ENCODE peak calls at places on chromosomes 12 and 14, in seven cellular contexts. D, H, W, J, S, T and C are unnamed samples.

GRCh38 chr14:60722836-60723217 is 1.3 kb downstream of the SIX4 start:
- DNase-seq in W (no peak), T (no peak), S (no peak), J (no peak), D (no peak), H (peak), C (no peak)

GRCh38 chr12:33439587-33440011 is at the start of gene SYT10:
- DNase-seq in S (no peak), D (peak), T (no peak), W (no peak), H (no peak), J (no peak), C (no peak)

GRCh38 chr14:55580401-55581010 is 499 bp downstream of the KTN1 start:
- DNase-seq in W (no peak), D (peak), S (no peak), H (no peak), J (peak), T (no peak), C (peak)

GRCh38 chr12:22334696-22335290 is at the start of gene ST8SIA1:
- DNase-seq in J (peak), H (peak), S (no peak), T (no peak), W (no peak), D (peak), C (peak)

GRCh38 chr12:57270966-57271470 is 20.0 kb upstream of the STAC3 start:
- DNase-seq in T (no peak), W (no peak), J (no peak), S (no peak), H (no peak), D (no peak), C (no peak)

GRCh38 chr12:98645572-98646067 is 530 bp downstream of the APAF1 start:
- DNase-seq in S (no peak), J (no peak), H (peak), W (no peak), T (peak), D (peak), C (peak)

GRCh38 chr14:58865520-58866281 is 227.9 kb downstream of the DACT1 start:
- DNase-seq in S (no peak), D (no peak), T (no peak), J (no peak), W (peak), H (no peak), C (peak)

GRCh38 chr14:64444984-64445845 is 20.1 kb upstream of the AKAP5 start:
- DNase-seq in W (peak), J (peak), D (peak), S (peak), T (peak), H (peak), C (peak)

GRCh38 chr12:111741235-111741812 is 25.4 kb upstream of the ALDH2 start:
- DNase-seq in T (no peak), W (no peak), H (peak), S (no peak), D (no peak), J (no peak), C (peak)

GRCh38 chr12:54489857-54490256 is 7.7 kb upstream of the NCKAP1L start:
- DNase-seq in T (no peak), W (no peak), D (no peak), H (no peak), J (no peak), S (no peak), C (no peak)

GRCh38 chr12:121838096-121838495 is 20.6 kb downstream of the HPD start:
- DNase-seq in D (no peak), T (peak), S (no peak), H (no peak), J (no peak), W (no peak), C (no peak)

GRCh38 chr12:83046019-83046418 is 359.3 kb downstream of the TMTC2 start:
- DNase-seq in D (no peak), T (no peak), H (no peak), S (no peak), J (no peak), W (no peak), C (no peak)

GRCh38 chr14:36513451-36514277 is 6.4 kb downstream of the NKX2-1 start:
- DNase-seq in S (no peak), T (no peak), J (no peak), W (no peak), H (no peak), D (no peak), C (no peak)

GRCh38 chr12:11242656-11243055 is 26.9 kb downstream of the PRB3 start:
- DNase-seq in J (no peak), T (no peak), S (no peak), D (no peak), H (no peak), W (no peak), C (no peak)

GRCh38 chr14:97137705-97138104 is 340.5 kb downstream of the VRK1 start:
- DNase-seq in H (no peak), W (no peak), J (no peak), T (no peak), D (no peak), S (no peak), C (no peak)

GRCh38 chr12:111757361-111758119 is 9.2 kb upstream of the ALDH2 start:
- DNase-seq in S (peak), W (no peak), H (peak), D (no peak), T (no peak), J (peak), C (peak)

GRCh38 chr14:96625436-96625945 is 123.3 kb downstream of the PAPOLA start:
- DNase-seq in W (no peak), T (no peak), D (no peak), H (no peak), J (peak), S (no peak), C (no peak)

GRCh38 chr12:74899031-74899829 is 310.4 kb downstream of the KCNC2 start:
- DNase-seq in J (no peak), W (no peak), T (no peak), H (no peak), D (no peak), S (no peak), C (peak)

GRCh38 chr12:34363050-34363673 is 340.9 kb downstream of the ALG10 start:
- DNase-seq in J (no peak), H (no peak), W (no peak), D (no peak), S (no peak), T (no peak), C (no peak)

GRCh38 chr14:71483154-71483553 is 449.1 kb upstream of the RGS6 start:
- DNase-seq in H (no peak), S (no peak), W (no peak), D (no peak), T (no peak), J (no peak), C (no peak)

GRCh38 chr14:69263364-69263763 is 3.4 kb downstream of the GALNT16 start:
- DNase-seq in S (peak), T (peak), H (peak), J (peak), D (peak), W (peak), C (peak)

GRCh38 chr12:89825591-89826449 is 117.2 kb upstream of the ATP2B1 start:
- DNase-seq in T (peak), D (peak), J (no peak), S (peak), W (no peak), H (peak), C (peak)

GRCh38 chr12:26032290-26032689 is 73.8 kb downstream of the RASSF8 start:
- DNase-seq in J (no peak), T (no peak), H (no peak), D (no peak), W (no peak), S (no peak), C (no peak)

GRCh38 chr12:26032719-26033241 is 74.3 kb downstream of the RASSF8 start:
- DNase-seq in J (no peak), T (no peak), W (no peak), S (no peak), H (peak), D (peak), C (peak)

GRCh38 chr12:26031814-26032213 is 73.3 kb downstream of the RASSF8 start:
- DNase-seq in T (no peak), D (no peak), J (no peak), W (no peak), H (no peak), S (no peak), C (peak)

GRCh38 chr12:26036877-26037276 is 78.4 kb downstream of the RASSF8 start:
- DNase-seq in S (no peak), D (no peak), T (no peak), J (no peak), H (no peak), W (no peak), C (no peak)

GRCh38 chr12:26034371-26035142 is 76.1 kb downstream of the RASSF8 start:
- DNase-seq in T (no peak), D (no peak), H (no peak), S (peak), W (no peak), J (no peak), C (peak)
- TF ChIP-seq CTCF in T (no peak), D (no peak), H (no peak), S (no peak), W (no peak), J (no peak), C (no peak)

DNA sequence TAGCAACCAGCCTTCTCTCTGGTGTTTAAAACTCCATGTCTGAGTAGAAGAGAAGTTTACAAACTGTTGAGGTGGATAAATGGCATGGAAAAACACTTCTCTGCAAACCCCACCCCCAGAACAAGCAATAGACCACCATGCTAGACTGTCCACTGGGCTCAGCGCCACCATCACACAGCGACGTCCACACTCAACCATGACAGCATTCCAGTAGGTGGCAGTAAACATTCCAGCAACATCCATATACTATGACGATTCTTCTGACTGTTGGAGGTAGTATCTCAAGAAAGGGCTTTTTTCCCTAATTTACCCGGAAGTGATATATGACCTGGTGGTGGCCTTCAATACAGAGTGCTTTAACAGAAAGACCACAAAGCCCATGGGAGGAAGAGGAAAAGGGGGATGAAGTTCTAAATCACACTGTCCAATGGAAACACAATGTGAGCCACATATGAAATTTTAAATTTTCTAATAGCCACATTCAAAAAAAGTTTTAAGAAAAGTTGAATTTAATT is 152.2 kb downstream of the SLC15A4 start:
- DNase-seq in T (no peak), H (no peak), S (no peak), W (no peak), J (no peak), D (peak), C (no peak)
- TF ChIP-seq CTCF in T (no peak), H (no peak), S (no peak), W (no peak), J (no peak), D (peak), C (no peak)

DNA sequence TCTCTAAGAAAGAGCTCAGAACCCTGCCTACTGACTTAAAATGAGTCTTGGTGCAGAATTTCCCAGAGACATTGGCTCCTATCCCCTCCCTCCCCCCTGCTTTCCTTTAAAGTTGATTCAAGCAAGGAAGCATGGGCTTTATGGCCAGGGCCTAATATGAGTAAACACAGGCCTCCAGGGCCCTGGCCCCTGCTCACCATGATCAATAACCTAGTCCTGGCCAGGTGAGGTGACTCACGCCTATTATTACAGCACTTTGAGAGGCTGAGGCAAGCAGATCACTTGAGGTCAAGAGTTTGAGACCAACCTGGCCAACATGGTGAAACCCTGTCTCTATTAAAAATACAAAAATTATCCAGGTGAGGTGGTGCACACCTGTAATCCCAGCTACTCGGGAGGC is 165.1 kb upstream of the TMCC3 start:
- DNase-seq in D (no peak), S (no peak), T (no peak), H (no peak), J (no peak), W (no peak), C (no peak)
- TF ChIP-seq CTCF in D (no peak), S (no peak), T (no peak), H (no peak), J (no peak), W (no peak), C (no peak)

DNA sequence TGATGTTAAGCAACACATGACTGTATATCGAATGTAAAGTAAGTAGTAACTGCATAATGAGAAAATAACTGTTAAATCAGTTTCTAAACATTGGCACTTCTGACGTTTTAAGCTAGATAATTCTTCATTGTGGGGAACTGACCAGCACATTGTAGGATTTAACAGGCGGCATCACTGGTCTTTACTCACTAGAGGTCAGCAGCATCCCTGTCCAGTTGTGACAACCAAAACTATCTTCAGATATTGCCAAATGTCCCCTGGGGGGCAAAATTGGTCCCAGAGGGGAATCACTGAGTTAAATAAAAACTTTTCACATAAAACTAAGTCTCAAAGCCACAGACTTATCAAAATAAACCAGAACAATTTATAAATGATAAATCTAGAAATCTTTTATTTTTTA is 65.3 kb downstream of the BLTP3B start:
- DNase-seq in H (peak), T (no peak), S (no peak), W (no peak), J (no peak), D (no peak), C (peak)
- TF ChIP-seq CTCF in H (peak), T (no peak), S (peak), W (peak), J (no peak), D (no peak), C (peak)

DNA sequence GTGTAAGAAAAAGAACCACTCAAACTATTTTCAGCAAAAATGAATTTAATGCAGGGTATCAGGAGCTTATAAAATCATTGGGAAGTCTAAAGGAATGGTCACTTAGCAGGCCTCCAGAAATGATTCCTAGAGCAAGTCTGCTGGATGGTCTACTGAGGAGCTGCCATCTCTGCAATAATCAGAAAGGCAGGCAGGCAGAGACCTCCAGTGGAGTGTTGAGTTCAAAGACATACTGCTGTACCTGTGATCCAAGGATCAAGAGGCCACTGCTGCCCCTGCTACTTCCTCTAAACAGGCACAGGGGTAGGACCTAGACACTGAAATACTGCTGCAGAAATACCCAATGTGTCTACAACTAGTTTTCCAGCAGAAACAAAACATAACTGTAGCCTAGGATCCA is 14.5 kb upstream of the KICS2 start:
- DNase-seq in T (peak), H (peak), W (no peak), D (peak), S (peak), J (no peak), C (peak)
- TF ChIP-seq CTCF in T (peak), H (peak), W (peak), D (no peak), S (peak), J (no peak), C (peak)

GRCh38 chr12:52692253-52692652 is 11.1 kb downstream of the KRT77 start:
- DNase-seq in S (no peak), D (no peak), J (no peak), T (no peak), H (no peak), W (no peak), C (no peak)
- TF ChIP-seq CTCF in S (no peak), D (no peak), J (no peak), T (no peak), H (peak), W (peak), C (no peak)

DNA sequence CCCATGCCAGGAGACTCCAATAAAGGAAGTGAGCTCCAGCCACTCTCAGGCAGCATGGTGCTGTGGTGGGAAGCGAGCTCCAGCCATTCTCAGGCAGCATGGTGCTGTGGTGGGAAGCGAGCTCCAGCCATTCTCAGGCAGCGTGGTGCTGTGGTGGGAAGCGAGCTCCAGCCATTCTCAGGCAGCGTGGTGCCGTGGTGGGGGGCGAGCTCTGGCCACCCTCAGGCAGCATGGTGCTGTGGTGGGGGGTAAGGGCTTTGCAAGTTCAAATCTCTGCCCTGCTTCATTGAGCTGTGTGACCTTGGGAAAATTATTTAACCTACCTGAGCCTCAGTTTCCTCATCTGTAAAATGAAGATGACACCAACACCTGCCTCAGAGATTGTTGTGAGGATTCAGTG is 975.1 kb downstream of the BCL11B start:
- DNase-seq in H (no peak), W (no peak), D (no peak), T (no peak), S (no peak), J (no peak), C (no peak)
- TF ChIP-seq CTCF in H (no peak), W (no peak), D (no peak), T (no peak), S (no peak), J (no peak), C (no peak)

DNA sequence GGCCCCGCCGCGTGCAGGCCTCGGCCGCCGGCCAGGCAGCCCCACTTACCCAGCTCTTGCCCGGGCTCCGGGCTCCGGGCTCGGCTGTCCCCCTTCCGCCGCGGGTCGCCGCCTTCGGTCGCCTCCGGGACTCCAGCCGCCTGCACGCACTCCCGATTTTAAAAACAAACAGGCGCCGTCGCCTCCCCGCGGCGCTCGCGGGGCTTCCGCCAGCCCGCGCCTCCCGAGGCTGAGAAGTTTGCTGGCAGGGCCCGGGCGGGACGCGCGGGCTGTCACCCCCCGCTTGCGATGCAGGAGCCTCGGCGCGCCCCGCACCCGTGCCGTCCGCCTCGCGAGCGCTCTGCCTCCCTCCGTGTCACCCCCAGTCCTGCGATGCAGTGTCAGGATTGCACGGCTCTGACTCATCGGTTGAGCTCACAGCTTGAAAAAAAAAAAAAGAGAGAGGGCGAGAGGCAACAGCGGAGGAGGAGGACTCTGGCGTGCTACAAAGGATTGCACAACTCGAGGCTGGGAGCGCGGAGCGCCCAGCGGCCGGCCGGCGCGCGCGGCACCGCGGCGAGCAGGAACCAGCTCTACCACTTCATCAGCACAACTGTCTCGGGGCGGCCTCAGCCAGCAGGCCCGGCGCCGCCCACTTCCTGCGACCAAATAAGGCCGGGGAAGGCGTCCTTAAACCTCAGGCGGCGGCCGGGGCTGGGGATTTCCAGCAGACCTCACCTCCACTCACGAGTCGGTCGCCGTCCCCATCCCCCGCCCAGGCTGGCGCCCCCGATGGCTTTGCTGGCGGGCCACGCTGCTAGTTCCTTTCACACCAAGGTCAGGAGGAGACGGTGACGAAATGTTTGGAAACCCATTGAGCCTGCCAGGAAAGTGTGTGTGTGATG is 45.8 kb upstream of the PNMA1 start:
- DNase-seq in T (peak), J (peak), W (peak), D (peak), S (peak), H (peak), C (peak)
- TF ChIP-seq CTCF in T (no peak), J (peak), W (no peak), D (no peak), S (no peak), H (peak), C (no peak)

GRCh38 chr14:76056128-76056527 is 70.6 kb downstream of the IFT43 start:
- DNase-seq in S (no peak), T (no peak), H (peak), J (no peak), D (peak), W (no peak), C (peak)
- TF ChIP-seq CTCF in S (peak), T (peak), H (peak), J (no peak), D (peak), W (peak), C (peak)

GRCh38 chr12:130819248-130819576 is 19.8 kb downstream of the STX2 start:
- DNase-seq in J (no peak), S (no peak), T (no peak), D (no peak), H (no peak), W (no peak), C (no peak)
- TF ChIP-seq CTCF in J (no peak), S (no peak), T (no peak), D (no peak), H (no peak), W (no peak), C (no peak)